ENCODE peak calls at places on chromosome 7, in nine cellular contexts. R, G, E, Y, V, O, P, U and I are unnamed samples.

GRCh38 chr7:137474627-137475026 is 131.1 kb upstream of the PTN start:
- DNase-seq in R (no peak), U (no peak), E (no peak), V (no peak), O (no peak), G (no peak), Y (no peak), P (no peak), I (no peak)

GRCh38 chr7:125316451-125316850 is 386.8 kb upstream of the POT1 start:
- DNase-seq in Y (peak), R (no peak), O (peak), G (peak), V (no peak), E (no peak), P (no peak), U (no peak), I (no peak)

GRCh38 chr7:8217200-8218068 is 44.5 kb downstream of the ICA1 start:
- DNase-seq in E (peak), Y (peak), O (peak), G (peak), P (no peak), U (peak), R (no peak), V (peak), I (no peak)

GRCh38 chr7:125930848-125931247 is 1001.2 kb upstream of the POT1 start:
- DNase-seq in G (no peak), O (no peak), V (no peak), P (no peak), R (no peak), U (no peak), E (no peak), Y (peak), I (no peak)

GRCh38 chr7:51649-52048 is 140.7 kb upstream of the FAM20C start:
- DNase-seq in U (no peak), Y (no peak), V (no peak), E (no peak), R (no peak), P (no peak), G (no peak), O (no peak), I (peak)

GRCh38 chr7:24477376-24477775 is 95.9 kb upstream of the PALS2 start:
- DNase-seq in P (no peak), O (no peak), R (no peak), E (no peak), V (no peak), G (no peak), U (no peak), Y (no peak), I (no peak)

GRCh38 chr7:17898111-17898510 is 42.2 kb downstream of the SNX13 start:
- DNase-seq in G (no peak), R (no peak), E (no peak), P (no peak), U (no peak), O (no peak), Y (no peak), V (no peak), I (no peak)

GRCh38 chr7:108415821-108416536 is 40.3 kb downstream of the NRCAM start:
- DNase-seq in P (no peak), R (no peak), V (peak), E (no peak), O (peak), G (no peak), Y (peak), U (peak), I (no peak)

GRCh38 chr7:71439316-71439715 is 307.4 kb downstream of the GALNT17 start:
- DNase-seq in P (no peak), Y (no peak), V (no peak), O (no peak), U (no peak), G (no peak), R (no peak), E (no peak), I (no peak)

GRCh38 chr7:100115026-100115425 is 4.1 kb downstream of the TAF6 start:
- DNase-seq in V (no peak), R (no peak), P (no peak), G (no peak), Y (no peak), U (no peak), O (no peak), E (no peak), I (no peak)

GRCh38 chr7:2996141-2996540 is 47.5 kb downstream of the CARD11 start:
- DNase-seq in E (no peak), Y (no peak), G (no peak), V (no peak), R (no peak), O (no peak), U (no peak), P (peak), I (peak)

GRCh38 chr7:150450491-150450992 is at the start of gene GIMAP8:
- DNase-seq in R (no peak), P (peak), U (peak), Y (no peak), V (no peak), G (peak), O (no peak), E (no peak), I (peak)

GRCh38 chr7:12951397-12951801 is 264.0 kb downstream of the ARL4A start:
- DNase-seq in R (no peak), O (peak), P (no peak), G (no peak), Y (no peak), E (peak), U (no peak), V (peak), I (no peak)

GRCh38 chr7:1136841-1137516 is 23.0 kb downstream of the ZFAND2A start:
- DNase-seq in V (no peak), P (peak), G (no peak), O (no peak), E (no peak), Y (no peak), R (no peak), U (no peak), I (no peak)

GRCh38 chr7:87234949-87235348 is 15.4 kb upstream of the TMEM243 start:
- DNase-seq in R (no peak), O (no peak), P (no peak), G (no peak), U (no peak), E (no peak), V (peak), Y (no peak), I (no peak)

GRCh38 chr7:148110097-148110868 is 480.3 kb upstream of the C7orf33 start:
- DNase-seq in O (no peak), R (no peak), U (no peak), P (no peak), Y (no peak), E (no peak), G (no peak), V (no peak), I (no peak)

GRCh38 chr7:46626261-46627037 is 705.4 kb upstream of the IGFBP3 start:
- DNase-seq in G (no peak), P (no peak), R (no peak), E (no peak), Y (no peak), O (no peak), U (no peak), V (no peak), I (no peak)

GRCh38 chr7:129535896-129536295 is 33.6 kb downstream of the SMKR1 start:
- DNase-seq in O (no peak), E (no peak), R (no peak), V (no peak), U (no peak), Y (no peak), G (no peak), P (no peak), I (no peak)

GRCh38 chr7:54615545-54615944 is 73.4 kb downstream of the VSTM2A start:
- DNase-seq in R (no peak), E (no peak), O (peak), U (no peak), V (no peak), Y (no peak), P (no peak), G (no peak), I (no peak)

GRCh38 chr7:33669251-33669670 is 236.1 kb upstream of the BMPER start:
- DNase-seq in R (no peak), U (no peak), V (no peak), O (no peak), Y (no peak), G (no peak), P (no peak), E (no peak), I (no peak)

GRCh38 chr7:14398531-14398930 is 409.1 kb upstream of the ETV1 start:
- DNase-seq in R (no peak), Y (no peak), V (no peak), P (no peak), E (no peak), O (no peak), U (no peak), G (no peak), I (no peak)

GRCh38 chr7:7521259-7521658 is 14.4 kb downstream of the COL28A1 start:
- DNase-seq in Y (no peak), G (no peak), R (no peak), U (no peak), V (no peak), E (no peak), P (no peak), O (no peak), I (no peak)

DNA sequence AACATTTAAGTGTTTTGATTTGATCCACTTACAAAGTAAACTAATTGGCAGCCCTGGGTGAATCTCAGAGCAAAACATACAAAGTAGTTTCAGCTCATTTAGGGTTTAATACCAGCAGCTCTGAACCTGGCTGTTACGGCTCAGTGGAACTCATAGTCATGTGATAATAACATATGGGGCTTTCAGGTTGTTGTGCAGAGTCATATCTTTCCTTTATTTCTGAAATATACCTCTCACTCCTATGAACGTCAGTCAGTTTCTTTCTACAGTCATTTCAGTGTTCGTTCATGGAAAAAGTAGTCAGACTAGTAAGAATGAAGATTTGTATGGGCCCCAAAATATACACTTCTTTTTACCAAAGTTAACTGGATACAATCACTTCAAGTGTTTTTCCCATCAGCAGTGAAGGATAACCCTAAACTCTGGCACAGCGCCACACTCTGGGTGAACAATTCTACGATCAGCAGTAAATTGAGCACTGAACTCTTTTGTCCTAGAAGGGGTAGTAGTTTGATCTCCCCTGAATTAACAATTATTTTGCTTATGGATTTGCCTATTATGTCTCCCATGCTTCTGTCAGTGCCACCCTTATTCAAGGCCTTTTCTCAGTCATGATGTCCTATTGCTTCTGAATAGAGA is 218.6 kb downstream of the THSD7A start:
- DNase-seq in V (no peak), P (no peak), O (no peak), R (no peak), Y (no peak), E (no peak), G (no peak), U (no peak), I (no peak)
- TF ChIP-seq CTCF in V (no peak), P (no peak), O (no peak), R (no peak), Y (no peak), E (no peak), G (no peak), U (no peak), I (no peak)

DNA sequence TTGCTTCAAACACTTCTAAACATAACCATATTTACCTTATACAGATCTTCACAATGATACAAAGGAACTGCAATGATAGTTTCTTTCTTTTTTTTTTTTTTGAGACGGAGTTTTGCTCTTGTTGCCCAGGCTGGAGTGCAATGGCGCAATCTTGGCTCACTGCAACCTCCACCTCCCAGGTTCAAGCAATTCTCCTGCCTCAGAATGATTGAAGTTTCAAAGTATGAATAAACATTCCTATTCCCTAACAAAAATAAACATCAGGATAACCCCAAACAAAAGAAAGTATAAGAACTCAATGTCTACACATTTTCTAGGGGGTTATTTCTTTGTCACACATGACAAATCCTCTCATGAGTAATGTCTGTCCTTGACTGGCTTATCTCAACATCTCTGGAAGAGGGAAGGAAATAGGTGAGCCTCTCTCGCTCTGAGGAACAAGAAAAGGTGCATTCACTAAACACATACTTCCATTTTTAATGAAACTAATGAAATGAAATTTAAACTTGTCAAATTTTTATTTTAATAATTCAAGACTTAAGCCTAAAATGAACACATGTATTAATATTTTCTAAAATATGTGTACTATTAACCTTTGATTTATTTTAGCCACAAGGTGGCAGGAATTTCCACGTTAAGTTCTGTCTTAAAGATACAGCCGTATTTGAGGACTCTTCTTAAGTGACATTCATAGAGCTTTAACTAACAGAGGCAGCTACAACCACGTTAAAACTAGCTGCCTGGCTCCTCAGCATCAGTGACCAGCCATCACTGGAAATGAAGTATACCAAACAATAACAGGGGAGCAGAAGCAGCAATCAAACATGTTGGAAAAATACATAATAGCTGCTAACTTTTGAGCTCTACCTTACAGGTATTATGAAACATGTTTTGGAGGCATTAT is 58.3 kb downstream of the MALSU1 start:
- DNase-seq in O (peak), P (no peak), V (peak), G (no peak), Y (no peak), U (no peak), E (no peak), R (no peak), I (no peak)
- TF ChIP-seq CTCF in O (peak), P (peak), V (peak), G (peak), Y (peak), U (peak), E (peak), R (no peak), I (no peak)

DNA sequence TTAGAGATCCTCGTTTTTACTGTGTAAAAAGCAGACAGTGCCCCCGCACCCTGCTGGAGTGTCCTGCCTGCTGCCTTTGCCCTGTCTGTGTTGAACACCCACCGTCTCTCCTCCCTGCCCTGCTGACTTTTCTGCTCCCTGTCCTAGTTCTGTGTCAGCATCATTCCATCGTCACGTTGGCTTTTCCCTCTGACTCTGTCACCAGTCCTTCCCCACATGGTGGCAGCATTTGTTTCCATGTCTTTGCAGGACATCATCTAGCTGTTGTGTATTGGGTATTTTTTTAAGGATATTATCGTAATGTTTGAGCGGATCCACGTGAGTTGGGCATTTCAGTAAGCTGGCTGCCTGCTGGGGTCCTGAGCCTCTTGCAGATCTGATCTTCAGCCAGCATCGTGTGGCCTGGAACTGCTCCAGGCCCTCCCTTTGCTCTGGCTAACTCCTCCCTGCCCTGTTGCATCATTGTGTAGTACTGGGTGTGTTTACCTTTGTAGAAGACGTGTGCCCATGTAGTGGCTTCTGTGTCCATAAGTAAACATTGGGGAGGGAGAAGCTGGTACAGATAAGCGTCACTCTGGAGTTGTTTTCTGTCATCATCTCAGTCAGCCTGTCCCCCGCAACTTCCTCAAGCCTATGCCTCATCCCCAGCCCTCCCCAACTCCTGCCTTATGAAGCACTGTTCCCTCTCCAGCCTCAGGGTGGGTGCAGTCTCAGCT is 44.2 kb downstream of the TRRAP start:
- DNase-seq in E (peak), O (no peak), P (no peak), G (no peak), U (no peak), V (peak), R (no peak), Y (no peak), I (peak)
- TF ChIP-seq CTCF in E (no peak), O (no peak), P (no peak), G (no peak), U (no peak), V (peak), R (no peak), Y (peak), I (no peak)

DNA sequence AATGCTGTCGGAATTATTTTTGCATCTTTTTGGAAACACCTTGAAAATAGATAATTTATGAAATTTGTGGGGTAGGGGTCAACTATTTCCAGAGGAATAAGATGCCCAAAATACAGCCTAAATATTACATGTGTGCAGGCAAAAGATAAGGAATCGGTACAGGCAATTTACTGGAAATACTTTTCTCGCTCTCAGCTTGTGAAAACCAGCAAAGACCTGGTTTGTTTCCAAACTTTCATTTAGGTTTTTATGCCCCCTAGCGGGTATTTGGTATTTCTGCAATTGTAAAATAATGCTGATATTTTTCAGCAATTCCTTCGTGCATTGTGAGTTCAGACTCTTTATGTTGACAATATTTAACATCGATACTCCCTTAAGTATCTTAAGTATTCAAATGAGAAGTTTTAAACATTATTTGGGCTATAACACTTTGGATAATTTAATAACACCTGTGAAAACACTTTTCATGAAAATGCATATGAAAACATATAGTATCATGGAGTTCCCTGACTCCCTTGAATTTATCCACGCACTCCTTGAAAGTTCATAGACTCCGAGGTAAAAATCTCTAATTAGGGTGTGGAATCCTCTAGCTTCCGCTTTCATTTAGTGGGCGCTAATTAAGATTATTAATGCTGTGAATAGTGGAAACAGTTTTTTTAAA is 132.4 kb downstream of the TSPAN12 start:
- DNase-seq in V (peak), E (no peak), O (peak), U (no peak), P (no peak), R (no peak), G (no peak), Y (no peak), I (no peak)
- TF ChIP-seq CTCF in V (peak), E (peak), O (peak), U (peak), P (peak), R (peak), G (peak), Y (peak), I (peak)

DNA sequence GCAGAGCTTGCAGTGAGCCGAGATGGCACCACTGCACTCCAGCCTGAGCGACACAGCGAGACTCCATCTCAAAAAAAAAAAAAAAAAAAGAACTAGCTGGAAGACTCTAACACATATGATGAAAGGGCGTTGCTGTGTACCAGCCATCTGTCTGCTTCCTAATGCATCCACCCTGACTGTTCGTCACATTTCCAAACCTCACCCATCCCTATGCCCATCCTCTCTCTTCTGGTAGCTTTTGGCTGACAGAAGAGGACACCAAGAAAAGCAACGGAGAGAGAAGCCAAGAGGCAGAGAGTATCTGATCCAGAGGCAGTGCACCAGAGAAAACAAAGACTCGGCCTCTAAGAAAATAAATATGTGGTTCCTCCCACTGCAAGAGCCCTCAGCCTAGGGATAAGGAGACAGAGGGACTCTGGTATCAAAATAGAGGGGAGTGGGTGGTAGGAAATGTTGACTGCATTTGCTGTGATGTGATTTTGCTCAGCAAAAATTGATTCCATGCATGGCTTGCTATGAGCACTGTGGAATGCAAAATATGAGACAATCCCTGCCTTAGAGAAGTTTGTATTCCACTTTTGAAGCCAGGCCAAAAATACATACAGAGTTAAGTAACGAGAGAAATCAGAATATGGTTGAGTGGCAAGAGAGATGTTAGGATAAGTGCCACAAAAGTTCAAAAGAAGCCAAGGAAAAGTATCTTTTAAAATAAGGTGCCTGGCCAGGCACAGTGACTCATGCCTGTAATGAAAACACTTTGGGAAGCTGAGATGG is 100.8 kb upstream of the STK17A start:
- DNase-seq in G (no peak), R (no peak), U (no peak), Y (no peak), P (no peak), O (no peak), V (peak), E (no peak), I (no peak)
- TF ChIP-seq CTCF in G (no peak), R (no peak), U (no peak), Y (no peak), P (no peak), O (no peak), V (no peak), E (no peak), I (no peak)

GRCh38 chr7:156778201-156778600 is 114.8 kb downstream of the LMBR1 start:
- DNase-seq in V (no peak), E (no peak), G (no peak), O (no peak), R (no peak), Y (no peak), P (no peak), U (no peak), I (no peak)
- TF ChIP-seq CTCF in V (peak), E (peak), G (peak), O (peak), R (no peak), Y (peak), P (no peak), U (peak), I (no peak)

GRCh38 chr7:5831196-5831595 is 49.4 kb upstream of the OCM start:
- DNase-seq in V (no peak), Y (peak), P (no peak), E (no peak), G (no peak), R (no peak), U (no peak), O (no peak), I (no peak)

GRCh38 chr7:5824297-5824610 is 42.8 kb upstream of the RNF216 start:
- DNase-seq in U (no peak), P (peak), V (no peak), Y (no peak), E (no peak), G (no peak), O (no peak), R (no peak), I (no peak)

GRCh38 chr7:5822742-5823503 is 41.5 kb upstream of the RNF216 start:
- DNase-seq in E (peak), G (peak), P (peak), U (peak), R (peak), V (peak), O (peak), Y (peak), I (peak)

GRCh38 chr7:5827755-5828154 is 46.3 kb upstream of the RNF216 start:
- DNase-seq in U (no peak), G (peak), Y (peak), R (no peak), O (no peak), P (peak), V (no peak), E (no peak), I (no peak)
- TF ChIP-seq CTCF in U (peak), G (peak), Y (peak), R (no peak), O (peak), P (peak), V (peak), E (peak), I (peak)

GRCh38 chr7:35758421-35758820 is 42.4 kb upstream of the SEPTIN7 start:
- DNase-seq in R (no peak), V (no peak), G (peak), O (no peak), E (no peak), U (no peak), P (no peak), Y (peak), I (no peak)
- TF ChIP-seq CTCF in R (no peak), V (no peak), G (no peak), O (no peak), E (no peak), U (no peak), P (no peak), Y (peak), I (no peak)